ENCODE peak calls at places on chromosomes 2 and 18, in eight cellular contexts. R is hypothalamus; K is lower lobe of right lung; W is choroid plexus epithelial cell; A is NCI-H345; E is cardiac muscle cell; D is activated naive CD4-positive, alpha-beta T cell treated with anti-CD3 and anti-CD28 coated beads, Interleukin-2, amount 10 ng/mL, durations not matched to agents 7 days and 5 days; H is body of pancreas. O is an unnamed sample.

GRCh38 chr2:101036562-101036961 is 34.5 kb downstream of the RPL31 start:
- DNase-seq in E (peak), D (no peak), K (no peak), R (no peak), H (no peak), A (no peak), W (peak), O (no peak)

GRCh38 chr2:79882548-79882947 is 369.7 kb downstream of the CTNNA2 start:
- DNase-seq in H (no peak), W (no peak), K (no peak), D (no peak), E (no peak), A (no peak), R (no peak), O (no peak)

GRCh38 chr2:145464901-145465300 is 945.0 kb upstream of the ZEB2 start:
- DNase-seq in W (no peak), A (no peak), H (no peak), R (no peak), K (no peak), D (no peak), E (no peak), O (no peak)

GRCh38 chr2:45839388-45840251 is 188.1 kb downstream of the PRKCE start:
- DNase-seq in H (no peak), W (peak), A (no peak), R (peak), E (peak), K (no peak), D (no peak), O (no peak)

GRCh38 chr2:198127627-198128026 is 323.2 kb downstream of the PLCL1 start:
- DNase-seq in W (peak), R (no peak), H (peak), A (peak), D (peak), K (no peak), E (peak), O (peak)

GRCh38 chr2:191009541-191010374 is 4.2 kb downstream of the STAT1 start:
- DNase-seq in D (no peak), R (no peak), E (no peak), K (no peak), A (no peak), H (no peak), W (no peak), O (no peak)

GRCh38 chr2:136437461-136437860 is 319.5 kb upstream of the CXCR4 start:
- DNase-seq in W (no peak), D (no peak), E (no peak), A (no peak), R (no peak), H (no peak), K (no peak), O (no peak)

GRCh38 chr18:35861367-35862114 is 110.9 kb upstream of the RMP24 start:
- DNase-seq in A (no peak), D (no peak), K (no peak), R (no peak), H (no peak), W (peak), E (peak), O (no peak)

GRCh38 chr2:72920317-72921087 is 3.2 kb downstream of the EMX1 start:
- DNase-seq in R (no peak), W (peak), K (no peak), D (peak), A (no peak), E (peak), H (no peak), O (no peak)

GRCh38 chr2:221254281-221254680 is 317.8 kb downstream of the EPHA4 start:
- DNase-seq in E (no peak), K (no peak), D (no peak), W (no peak), H (no peak), R (no peak), A (peak), O (no peak)

GRCh38 chr2:101296314-101296809 is 12.1 kb downstream of the RNF149 start:
- DNase-seq in R (no peak), W (no peak), D (no peak), H (no peak), E (no peak), A (no peak), K (no peak), O (no peak)

GRCh38 chr2:25127631-25128030 is 40.7 kb downstream of the POMC start:
- DNase-seq in K (no peak), W (peak), E (peak), D (no peak), R (no peak), A (no peak), H (no peak), O (no peak)

GRCh38 chr2:64751286-64752260 is 97.9 kb upstream of the SERTAD2 start:
- DNase-seq in K (peak), E (peak), H (peak), W (peak), A (peak), D (peak), R (peak), O (peak)

GRCh38 chr18:22176622-22177495 is 7.5 kb downstream of the GATA6 start:
- DNase-seq in H (no peak), E (peak), D (no peak), K (peak), R (no peak), A (no peak), W (peak), O (peak)

GRCh38 chr2:200534572-200534971 is 8.6 kb downstream of the SGO2 start:
- DNase-seq in E (no peak), W (peak), H (no peak), R (no peak), K (no peak), D (no peak), A (no peak), O (no peak)

GRCh38 chr2:177434475-177434874 is 41.9 kb downstream of the AGPS start:
- DNase-seq in W (no peak), H (no peak), R (no peak), A (no peak), D (no peak), E (no peak), K (no peak), O (no peak)

GRCh38 chr18:76306685-76307292 is 188.3 kb downstream of the ZNF516 start:
- DNase-seq in D (no peak), R (no peak), W (no peak), E (no peak), A (no peak), H (no peak), K (no peak), O (no peak)

GRCh38 chr2:12684471-12684936 is 32.2 kb upstream of the TRIB2 start:
- DNase-seq in K (no peak), W (peak), R (no peak), E (peak), A (peak), H (peak), D (no peak), O (no peak)

GRCh38 chr2:130169896-130170295 is 11.5 kb downstream of the SMPD4 start:
- DNase-seq in A (no peak), K (no peak), H (no peak), W (no peak), D (no peak), R (no peak), E (no peak), O (no peak)

GRCh38 chr18:45627204-45627526 is 11.9 kb downstream of the SLC14A2 start:
- DNase-seq in W (no peak), K (no peak), E (no peak), R (no peak), D (no peak), H (no peak), A (peak), O (no peak)

GRCh38 chr2:159136405-159136804 is 150.1 kb downstream of the WDSUB1 start:
- DNase-seq in D (no peak), R (no peak), H (no peak), W (no peak), E (no peak), K (no peak), A (no peak), O (no peak)